ENCODE peak calls at places on chromosomes 4 and X, in six cellular contexts. C is CD4-positive, alpha-beta T cell; V is fibroblast of lung; H is H1; J is GM23338; Y is tibial nerve. F is an unnamed sample.

GRCh38 chr4:155582971-155583437 is 83.6 kb upstream of the GUCY1A1 start:
- DNase-seq in J (no peak), Y (no peak), V (peak; percentile 85), H (no peak), C (no peak), F (no peak)

GRCh38 chr4:172628263-172628662 is 540.3 kb upstream of the GALNT7 start:
- DNase-seq in Y (no peak), J (no peak), V (no peak), H (no peak), C (no peak), F (no peak)

GRCh38 chr4:109801895-109802319 is at the start of gene CFI:
- DNase-seq in J (no peak), Y (no peak), V (peak; percentile 90), C (no peak), H (no peak), F (no peak)

GRCh38 chr4:8198906-8199593 is at the start of gene SH3TC1:
- DNase-seq in C (peak; percentile 60), J (no peak), Y (peak; percentile 71), H (no peak), V (peak; percentile 88), F (peak; percentile 96)

GRCh38 chr4:121108557-121108956 is 36.2 kb upstream of the NDNF start:
- DNase-seq in J (no peak), H (no peak), V (no peak), C (no peak), Y (no peak), F (no peak)

GRCh38 chrX:39518451-39519212 is 579.1 kb downstream of the BCOR start:
- DNase-seq in C (no peak), J (no peak), H (no peak), Y (no peak), V (peak; percentile 13), F (peak; percentile 38)

GRCh38 chrX:120768681-120769080 is 107.0 kb downstream of the CT47B1 start:
- DNase-seq in J (no peak), V (peak; percentile 54), H (no peak), Y (no peak), C (no peak), F (no peak)

GRCh38 chr4:22672944-22673343 is 19.8 kb upstream of the GBA3 start:
- DNase-seq in V (no peak), H (no peak), J (no peak), Y (no peak), C (no peak), F (no peak)

GRCh38 chr4:149983931-149984330 is 94.3 kb upstream of the DCLK2 start:
- DNase-seq in C (no peak), V (no peak), H (no peak), J (no peak), Y (no peak), F (no peak)

GRCh38 chrX:53678667-53679066 is 7.9 kb downstream of the HUWE1 start:
- DNase-seq in Y (no peak), J (peak; percentile 32), H (no peak), C (no peak), V (no peak), F (no peak)

GRCh38 chr4:140726776-140727500 is 29.2 kb downstream of the TBC1D9 start:
- DNase-seq in Y (no peak), C (no peak), V (peak; percentile 70), H (no peak), J (no peak), F (no peak)

GRCh38 chr4:82509029-82509428 is 52.8 kb downstream of the TMEM150C start:
- DNase-seq in H (no peak), V (no peak), J (no peak), Y (no peak), C (no peak), F (no peak)

GRCh38 chrX:67295924-67296323 is 247.9 kb upstream of the AR start:
- DNase-seq in C (no peak), H (no peak), V (no peak), J (no peak), Y (no peak), F (no peak)

GRCh38 chrX:83845397-83845796 is 15.5 kb upstream of the CYLC1 start:
- DNase-seq in H (no peak), Y (no peak), C (no peak), J (peak; percentile 40), V (peak; percentile 15), F (peak; percentile 21)

GRCh38 chr4:121764702-121765367 is at the start of gene SMIM43:
- DNase-seq in Y (no peak), J (peak; percentile 66), C (no peak), H (no peak), V (peak; percentile 29), F (no peak)

GRCh38 chr4:128924951-128925350 is 115.5 kb downstream of the JADE1 start:
- DNase-seq in J (no peak), H (no peak), V (peak; percentile 57), C (no peak), Y (no peak), F (no peak)

GRCh38 chr4:144353240-144353639 is 212.7 kb upstream of the GYPA start:
- DNase-seq in J (peak; percentile 4), V (no peak), C (no peak), Y (no peak), H (no peak), F (no peak)

DNA sequence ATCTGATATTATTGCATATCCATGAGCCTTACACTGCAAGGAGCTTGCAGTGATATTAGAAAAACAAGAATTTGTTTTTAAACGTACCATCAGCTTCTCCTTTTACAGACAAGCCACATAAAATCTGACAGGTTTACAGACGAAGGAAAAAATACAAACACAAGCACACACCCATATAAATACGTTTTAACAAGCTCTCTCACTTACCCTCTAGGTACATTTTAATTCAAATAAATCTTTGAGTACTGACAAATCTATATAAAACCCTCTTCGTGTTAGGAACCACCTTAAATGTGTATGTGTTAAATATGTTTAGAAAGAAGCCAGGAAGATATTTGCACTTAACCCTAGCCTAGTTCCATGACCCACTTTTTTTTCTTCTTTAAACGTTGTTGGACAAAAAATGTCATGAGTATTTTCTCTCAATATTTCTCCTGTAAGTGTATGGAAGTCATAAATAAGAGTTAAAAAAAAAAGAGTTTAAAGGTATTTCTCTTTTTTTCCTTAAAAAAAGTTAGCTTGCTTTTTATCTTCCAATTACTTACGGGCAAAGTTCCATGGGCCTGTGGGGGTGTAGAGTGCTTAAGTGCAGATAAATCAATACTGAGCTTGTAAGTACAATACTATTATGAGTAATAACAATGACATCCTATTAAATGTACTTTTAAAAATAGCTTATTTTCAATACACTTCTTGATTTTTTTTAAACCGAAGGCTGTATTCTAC is 1.5 kb downstream of the ARAP2 start:
- DNase-seq in Y (no peak), V (peak; percentile 45), H (no peak), C (no peak), J (no peak), F (no peak)
- H3K27ac ChIP-seq in Y (peak overlapping the region; percentile 92), V (no peak overlapping the region), H (no peak overlapping the region), C (peak overlapping the region; percentile 76), J (no peak overlapping the region), F (peak overlapping the region; percentile 94)

DNA sequence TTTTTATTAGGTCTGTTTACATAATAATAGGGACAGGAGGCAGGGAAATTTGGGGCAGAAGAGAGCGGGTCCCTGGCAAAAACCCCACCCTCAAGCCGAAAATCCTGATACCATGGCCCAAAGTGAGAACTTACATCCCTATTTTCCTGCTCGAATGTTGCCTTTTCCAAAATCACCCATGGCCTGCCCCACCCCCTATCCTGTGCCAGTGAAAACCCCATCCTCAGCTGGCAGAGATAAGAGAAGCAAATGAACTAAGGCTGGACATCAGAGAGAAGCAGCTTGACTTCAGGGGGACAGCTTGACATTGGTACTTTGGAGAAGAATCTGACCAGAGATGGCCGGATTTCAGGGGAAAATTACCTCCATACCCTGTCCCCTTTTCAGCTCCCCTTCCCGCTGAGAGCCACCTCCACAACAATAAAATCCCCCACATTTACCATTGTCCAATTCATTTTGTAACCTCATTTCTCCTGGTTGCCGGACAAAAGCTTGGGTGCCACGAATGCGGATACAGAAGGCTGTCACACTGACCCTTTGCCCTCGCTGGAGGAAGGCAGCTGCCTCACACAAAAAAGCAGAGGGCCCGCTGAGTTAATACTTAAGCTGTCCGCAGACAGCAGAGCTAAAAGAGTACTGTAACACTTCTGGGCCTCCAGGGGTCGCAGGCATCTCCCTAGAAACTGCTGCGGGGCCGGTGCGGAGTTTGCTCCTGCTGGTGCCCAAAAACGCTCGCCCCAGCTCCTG is 196.2 kb downstream of the SNCA start:
- DNase-seq in J (peak; percentile 96), C (no peak), Y (no peak), V (peak; percentile 63), H (peak; percentile 91), F (no peak)
- TF ChIP-seq CTCF in J (peak; percentile 78), C (no peak), Y (peak; percentile 29), V (peak; percentile 61), H (peak; percentile 85), F (no peak)

GRCh38 chr4:154491341-154491679 is 289 bp downstream of the DCHS2 start:
- DNase-seq in Y (no peak), H (no peak), J (peak; percentile 67), V (peak; percentile 5), C (no peak), F (no peak)
- H3K27ac ChIP-seq in Y (no peak overlapping the region), H (no peak overlapping the region), J (no peak overlapping the region), V (no peak overlapping the region), C (no peak overlapping the region), F (no peak overlapping the region)

GRCh38 chr4:63563288-63564014 is 845.8 kb downstream of the TECRL start:
- DNase-seq in Y (no peak), V (no peak), H (no peak), J (peak; percentile 27), C (no peak), F (peak; percentile 1)
- TF ChIP-seq CTCF in Y (no peak), V (no peak), H (peak; percentile 57), J (peak; percentile 36), C (no peak), F (no peak)

GRCh38 chr4:184269879-184270430 is 52.3 kb upstream of the ENPP6 start:
- DNase-seq in Y (no peak), V (no peak), J (no peak), H (no peak), C (no peak), F (no peak)

GRCh38 chr4:184265566-184266351 is 48.1 kb upstream of the ENPP6 start:
- DNase-seq in Y (no peak), V (peak; percentile 49), J (no peak), H (no peak), C (no peak), F (no peak)

GRCh38 chr4:184267206-184267608 is 49.5 kb upstream of the ENPP6 start:
- DNase-seq in J (no peak), Y (no peak), V (no peak), C (no peak), H (no peak), F (no peak)

GRCh38 chr4:184268574-184269160 is 51.0 kb upstream of the ENPP6 start:
- DNase-seq in H (no peak), J (no peak), C (no peak), Y (no peak), V (no peak), F (no peak)

DNA sequence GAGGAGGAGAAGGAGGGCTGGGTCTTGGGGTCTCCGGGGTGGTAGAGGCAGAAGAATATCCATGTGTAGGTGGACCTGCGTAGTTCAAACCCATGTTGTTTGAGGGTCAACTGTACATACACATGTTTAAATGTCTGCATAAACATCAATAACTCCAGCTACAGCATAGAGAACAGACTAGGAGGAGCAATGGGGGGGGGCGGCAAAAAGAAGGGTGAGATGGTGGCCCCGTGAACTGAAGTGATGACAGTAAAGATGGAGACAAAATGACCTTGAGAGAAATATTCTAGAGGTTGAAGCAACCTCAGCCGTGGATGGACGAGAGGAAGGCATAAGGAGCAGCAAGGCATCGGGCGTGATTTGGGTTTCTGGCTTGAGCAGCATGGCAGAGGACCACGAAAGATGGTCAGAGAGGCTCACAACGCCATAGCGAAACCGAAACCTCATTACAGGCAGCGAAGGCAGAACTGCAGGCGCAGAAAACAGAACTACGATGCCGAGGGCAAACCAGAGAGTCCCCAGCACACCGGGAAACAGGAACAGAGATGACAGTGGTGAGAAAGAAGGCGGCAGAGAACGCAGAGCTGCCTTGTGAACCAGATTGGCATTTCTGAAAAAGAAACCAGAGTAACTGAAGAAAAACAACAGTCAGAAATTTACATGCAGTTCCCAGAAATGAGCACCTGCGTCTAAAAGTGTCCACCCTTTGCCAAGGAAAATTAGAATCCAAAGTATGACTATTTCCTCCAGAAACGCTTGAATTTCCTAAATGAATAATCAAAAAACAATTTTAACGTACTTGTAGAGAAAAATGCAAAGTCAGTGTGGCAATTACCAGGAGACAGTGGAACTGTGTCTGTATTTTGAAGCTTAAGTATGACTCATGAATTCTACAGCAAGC is 50.2 kb upstream of the ENPP6 start:
- DNase-seq in Y (peak; percentile 32), V (peak; percentile 94), C (peak; percentile 41), J (no peak), H (no peak), F (no peak)
- H3K27ac ChIP-seq in Y (peak overlapping the region; percentile 72), V (peak overlapping the region; percentile 78), C (peak overlapping the region; percentile 41), J (no peak overlapping the region), H (no peak overlapping the region), F (peak overlapping the region; percentile 73)

F was measured in upper lobe of left lung.